ENCODE peak calls at places on chromosomes 12 and 14, in four cellular contexts. A, Z, X and F are unnamed samples.
A peak's percentile ranks its signal among the peaks of the same experiment; 100 is the strongest.

GRCh38 chr12:117050060-117050459 is 49.2 kb downstream of the TESC start:
- DNase-seq in Z (no peak), X (no peak), A (no peak), F (no peak)

GRCh38 chr12:1542599-1542998 is 51.8 kb downstream of the FBXL14 start:
- DNase-seq in X (no peak), A (no peak), Z (no peak), F (no peak)

GRCh38 chr14:104792101-104792884 is 3.3 kb downstream of the AKT1 start:
- DNase-seq in Z (no peak), A (no peak), X (no peak), F (no peak)

GRCh38 chr12:125263385-125263784 is 198.2 kb downstream of the AACS start:
- DNase-seq in Z (no peak), A (no peak), X (no peak), F (no peak)

GRCh38 chr12:116540617-116541152 is 18.5 kb upstream of the MAP1LC3B2 start:
- DNase-seq in A (peak; percentile 56), Z (no peak), X (no peak), F (peak; percentile 35)

GRCh38 chr12:47988073-47989022 is 15.9 kb downstream of the COL2A1 start:
- DNase-seq in Z (no peak), X (no peak), A (peak; percentile 24), F (peak; percentile 4)

GRCh38 chr12:8145754-8146415 is 10.9 kb upstream of the ZNF705A start:
- DNase-seq in Z (no peak), A (peak; percentile 98), X (no peak), F (peak; percentile 93)

GRCh38 chr12:51008329-51008728 is 17.9 kb downstream of the SLC11A2 start:
- DNase-seq in X (no peak), Z (no peak), A (no peak), F (no peak)

GRCh38 chr12:12890815-12891645 is at the start of gene GPRC5A:
- DNase-seq in A (peak; percentile 88), Z (peak; percentile 51), X (peak; percentile 98), F (peak; percentile 96)

GRCh38 chr12:12976366-12976765 is 23.7 kb downstream of the HEBP1 start:
- DNase-seq in A (peak; percentile 94), Z (no peak), X (no peak), F (peak; percentile 97)

GRCh38 chr14:58104808-58105207 is 47.2 kb downstream of the ARMH4 start:
- DNase-seq in A (peak; percentile 80), Z (no peak), X (no peak), F (peak; percentile 76)

GRCh38 chr12:107317751-107318553 is 224.6 kb upstream of the CRY1 start:
- DNase-seq in A (peak; percentile 85), X (no peak), Z (peak; percentile 85), F (peak; percentile 90)

GRCh38 chr12:101793401-101793800 is 37.4 kb downstream of the GNPTAB start:
- DNase-seq in A (peak; percentile 60), Z (peak; percentile 69), X (no peak), F (peak; percentile 66)

GRCh38 chr12:131831635-131832041 is 3.4 kb downstream of the MMP17 start:
- DNase-seq in Z (no peak), A (peak; percentile 94), X (no peak), F (peak; percentile 87)

GRCh38 chr12:51888316-51889215 is 663 bp downstream of the ANKRD33 start:
- DNase-seq in X (no peak), A (no peak), Z (no peak), F (no peak)

GRCh38 chr12:93502802-93503623 is 35.7 kb downstream of the MRPL42 start:
- DNase-seq in Z (peak; percentile 64), A (peak; percentile 44), X (no peak), F (peak; percentile 67)

GRCh38 chr12:29309320-29309902 is 71.6 kb downstream of the ERGIC2 start:
- DNase-seq in X (no peak), Z (peak; percentile 11), A (peak; percentile 34), F (peak; percentile 67)

GRCh38 chr12:65826513-65827171 is 2.4 kb downstream of the HMGA2 start:
- DNase-seq in Z (no peak), X (no peak), A (peak; percentile 76), F (peak; percentile 79)
- H3K4me3 ChIP-seq in Z (no peak overlapping the region), X (peak overlapping the region; percentile 53), A (peak overlapping the region; percentile 84), F (peak overlapping the region; percentile 91)

GRCh38 chr12:97005174-97005573 is 98.1 kb downstream of the NEDD1 start:
- DNase-seq in Z (no peak), A (no peak), X (no peak), F (no peak)
- H3K4me3 ChIP-seq in Z (no peak overlapping the region), A (no peak overlapping the region), X (no peak overlapping the region), F (no peak overlapping the region)

GRCh38 chr12:109759076-109759420 is 45.4 kb downstream of the FAM222A start:
- DNase-seq in Z (no peak), X (no peak), A (no peak), F (no peak)
- H3K4me3 ChIP-seq in Z (no peak overlapping the region), X (no peak overlapping the region), A (no peak overlapping the region), F (no peak overlapping the region)

GRCh38 chr14:22434030-22434429 is 155.0 kb downstream of the DAD1 start:
- DNase-seq in A (no peak), X (no peak), Z (peak; percentile 25), F (no peak)

GRCh38 chr14:22432348-22432976 is 156.6 kb downstream of the DAD1 start:
- DNase-seq in Z (peak; percentile 20), X (no peak), A (peak; percentile 90), F (peak; percentile 95)

GRCh38 chr14:22434901-22435565 is 154.0 kb downstream of the DAD1 start:
- DNase-seq in Z (no peak), X (no peak), A (no peak), F (no peak)

GRCh38 chr14:22429546-22429945 is 159.5 kb downstream of the DAD1 start:
- DNase-seq in A (no peak), Z (no peak), X (no peak), F (no peak)

GRCh38 chr14:22433059-22433458 is 156.0 kb downstream of the DAD1 start:
- DNase-seq in Z (no peak), A (no peak), X (no peak), F (no peak)
- H3K4me3 ChIP-seq in Z (no peak overlapping the region), A (no peak overlapping the region), X (no peak overlapping the region), F (no peak overlapping the region)

DNA sequence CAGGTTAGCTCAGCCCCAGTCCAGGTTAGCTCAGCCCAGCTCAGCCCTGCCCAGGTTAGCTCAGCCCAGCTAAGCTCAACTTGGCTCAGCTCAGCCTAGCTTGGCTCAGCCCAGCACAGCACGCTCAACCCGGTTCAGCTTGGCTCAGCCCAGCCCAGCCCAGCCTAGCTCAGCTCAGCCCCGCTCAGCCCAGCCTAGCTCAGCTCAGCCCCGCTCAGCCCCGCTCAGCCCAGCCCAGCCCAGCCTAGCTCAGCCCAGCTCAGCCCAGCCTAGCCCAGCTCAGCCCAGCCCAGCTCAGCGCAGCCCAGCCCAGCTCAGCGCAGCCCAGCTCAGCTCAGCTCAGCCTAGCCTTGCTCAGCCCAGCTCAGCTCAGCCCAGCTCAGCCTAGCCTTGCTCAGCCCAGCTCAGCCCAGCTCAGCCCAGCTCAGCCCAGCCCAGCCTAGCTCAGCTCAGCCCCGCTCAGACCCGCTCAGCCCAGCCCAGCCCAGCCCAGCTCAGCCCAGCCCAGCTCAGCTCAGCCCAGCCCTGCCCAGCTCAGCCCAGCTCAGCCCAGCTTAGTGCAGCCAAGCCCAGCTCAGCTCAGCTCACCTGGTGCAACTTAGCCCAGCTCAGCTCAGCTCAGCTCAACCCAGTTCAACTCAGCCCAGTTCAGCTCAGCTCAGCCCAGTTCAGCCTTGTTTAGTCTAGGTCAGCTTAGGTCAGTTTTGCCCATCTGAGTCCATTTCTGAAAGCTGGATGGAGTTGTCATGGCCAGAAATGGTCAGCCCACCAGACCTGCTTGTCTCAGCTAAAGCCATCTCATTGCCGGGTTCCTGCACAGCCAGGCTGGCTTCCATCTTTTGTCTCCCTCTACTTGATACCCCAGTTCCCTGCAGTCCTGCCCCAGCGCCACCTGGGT is 333.6 kb downstream of the TMEM121 start:
- DNase-seq in X (no peak), Z (no peak), A (no peak), F (no peak)
- H3K4me3 ChIP-seq in X (no peak overlapping the region), Z (no peak overlapping the region), A (no peak overlapping the region), F (no peak overlapping the region)